ENCODE peak calls at places on chromosomes 13 and 19, in ten cellular contexts. N is substantia nigra; X is germinal center; Z is cardiac fibroblast; C is activated naive CD8-positive, alpha-beta T cell treated with anti-CD3 and anti-CD28 coated beads, Interleukin-2, amount 50 U/mL, for 24 hours; Q is breast epithelium; T is tibial nerve; D is left ventricle myocardium superior; U is NCI-H345; F is GM10248. L is an unnamed sample.

GRCh38 chr13:65966991-65967451 is 1263.1 kb downstream of the PCDH9 start:
- DNase-seq in C (no peak), N (no peak), D (no peak), Q (no peak), Z (peak), U (no peak), F (no peak), X (no peak), T (no peak), L (no peak)

GRCh38 chr13:110012102-110012739 is 225.8 kb upstream of the IRS2 start:
- DNase-seq in N (no peak), Z (peak), Q (no peak), F (no peak), U (no peak), X (no peak), C (no peak), D (no peak), T (no peak), L (peak)

GRCh38 chr13:76825415-76825814 is 60.8 kb downstream of the KCTD12 start:
- DNase-seq in Z (peak), C (no peak), F (no peak), N (no peak), X (no peak), T (no peak), U (no peak), Q (no peak), D (no peak), L (no peak)

GRCh38 chr19:50994129-50994528 is 7.3 kb downstream of the KLK8 start:
- DNase-seq in F (no peak), Q (no peak), Z (no peak), U (no peak), X (no peak), N (no peak), C (no peak), D (no peak), T (no peak), L (no peak)

GRCh38 chr19:39430675-39431593 is 4.8 kb downstream of the RPS16 start:
- DNase-seq in T (no peak), F (peak), C (peak), U (no peak), X (no peak), N (no peak), Q (no peak), Z (peak), D (no peak), L (no peak)

GRCh38 chr19:18428837-18429674 is 8.9 kb downstream of the ISYNA1 start:
- DNase-seq in Z (peak), U (peak), F (peak), D (peak), T (no peak), C (peak), X (peak), Q (no peak), N (peak), L (peak)

GRCh38 chr19:23101241-23101640 is 15.6 kb upstream of the ZNF730 start:
- DNase-seq in N (no peak), F (no peak), C (no peak), T (no peak), U (no peak), X (no peak), Z (no peak), Q (no peak), D (no peak), L (no peak)

GRCh38 chr19:23346696-23347095 is 48.6 kb downstream of the ZNF91 start:
- DNase-seq in Q (no peak), X (no peak), N (no peak), F (no peak), Z (no peak), D (no peak), U (no peak), T (no peak), C (no peak), L (no peak)

GRCh38 chr19:719081-719512 is 10.4 kb downstream of the PALM start:
- DNase-seq in F (no peak), Q (no peak), N (peak), T (peak), C (no peak), D (peak), U (no peak), Z (peak), X (no peak), L (peak)

GRCh38 chr19:31332096-31332495 is 17.1 kb downstream of the TSHZ3 start:
- DNase-seq in N (no peak), Z (no peak), U (no peak), F (no peak), Q (no peak), X (no peak), D (no peak), C (no peak), T (no peak), L (no peak)

GRCh38 chr13:35917252-35917941 is 213.8 kb downstream of the DCLK1 start:
- DNase-seq in N (peak), F (no peak), Q (no peak), Z (peak), X (no peak), C (no peak), T (no peak), U (no peak), D (no peak), L (peak)

GRCh38 chr13:96388598-96388997 is 298.7 kb downstream of the HS6ST3 start:
- DNase-seq in X (no peak), F (no peak), D (no peak), C (no peak), T (no peak), Z (no peak), Q (no peak), U (no peak), N (no peak), L (no peak)

GRCh38 chr19:2612619-2613249 is 89.8 kb downstream of the GNG7 start:
- DNase-seq in T (no peak), D (no peak), N (no peak), C (no peak), X (no peak), U (no peak), F (no peak), Q (no peak), Z (no peak), L (no peak)

GRCh38 chr19:16889429-16889882 is 657 bp downstream of the F2RL3 start:
- DNase-seq in N (no peak), U (no peak), F (no peak), Z (no peak), T (no peak), C (no peak), D (peak), Q (no peak), X (no peak), L (no peak)

GRCh38 chr13:44954210-44954609 is 35.1 kb downstream of the NUFIP1 start:
- DNase-seq in X (no peak), Q (no peak), C (no peak), F (no peak), U (no peak), D (no peak), Z (no peak), T (no peak), N (no peak), L (no peak)

GRCh38 chr13:49711218-49711863 is 20.1 kb upstream of the EBPL start:
- DNase-seq in Q (no peak), N (no peak), X (no peak), C (no peak), U (no peak), T (no peak), F (no peak), Z (peak), D (no peak), L (no peak)

GRCh38 chr13:83325454-83325853 is 556.8 kb downstream of the SLITRK1 start:
- DNase-seq in X (no peak), T (no peak), Q (no peak), U (no peak), C (no peak), F (no peak), Z (peak), D (no peak), N (no peak), L (peak)

GRCh38 chr19:37699057-37699456 is 20.5 kb downstream of the ZNF607 start:
- DNase-seq in X (no peak), T (no peak), N (no peak), Z (no peak), C (no peak), D (no peak), Q (no peak), U (no peak), F (no peak), L (no peak)

GRCh38 chr19:54287456-54287855 is 6.5 kb upstream of the LILRB2 start:
- DNase-seq in Q (no peak), U (no peak), C (no peak), Z (no peak), X (no peak), N (no peak), T (no peak), D (no peak), F (no peak), L (peak)